ENCODE peak calls at places on chromosomes 16 and 17, in seven cellular contexts. S, G, P, B, N, M and D are unnamed samples.

GRCh38 chr17:5941258-5941657 is 128.9 kb upstream of the WSCD1 start:
- DNase-seq in S (no peak), G (no peak), P (no peak), B (no peak), N (no peak), M (no peak), D (no peak)

GRCh38 chr17:75771334-75772281 is 6.6 kb upstream of the GALK1 start:
- DNase-seq in S (no peak), G (no peak), P (no peak), B (peak), N (no peak), M (no peak), D (peak)

GRCh38 chr16:6081320-6081976 is 983.9 kb upstream of the EEF2KMT start:
- DNase-seq in S (no peak), G (peak), P (peak), B (no peak), N (no peak), M (no peak), D (no peak)

GRCh38 chr17:51434434-51435170 is 174.3 kb downstream of the UTP18 start:
- DNase-seq in S (no peak), G (no peak), P (no peak), B (no peak), N (no peak), M (no peak), D (no peak)

GRCh38 chr17:49996121-49996494 is 1.1 kb upstream of the DLX3 start:
- DNase-seq in S (no peak), G (no peak), P (no peak), B (no peak), N (no peak), M (no peak), D (no peak)

GRCh38 chr16:23290189-23291062 is 11.7 kb upstream of the SCNN1B start:
- DNase-seq in S (no peak), G (no peak), P (no peak), B (no peak), N (no peak), M (no peak), D (no peak)

GRCh38 chr16:89341697-89342694 is 124.5 kb downstream of the ZNF778 start:
- DNase-seq in S (no peak), G (no peak), P (no peak), B (no peak), N (no peak), M (peak), D (no peak)

GRCh38 chr16:66927012-66927436 is 1.7 kb upstream of the RRAD start:
- DNase-seq in S (no peak), G (no peak), P (no peak), B (no peak), N (no peak), M (no peak), D (no peak)

GRCh38 chr16:22816475-22816874 is 2.5 kb downstream of the HS3ST2 start:
- DNase-seq in S (no peak), G (no peak), P (no peak), B (no peak), N (no peak), M (no peak), D (no peak)

GRCh38 chr17:37609170-37610040 is at the start of gene SYNRG:
- DNase-seq in S (peak), G (peak), P (peak), B (peak), N (peak), M (peak), D (peak)

GRCh38 chr16:13453938-13454553 is 465.9 kb upstream of the ERCC4 start:
- DNase-seq in S (peak), G (no peak), P (peak), B (no peak), N (no peak), M (no peak), D (no peak)

GRCh38 chr17:68514809-68515208 is 2.6 kb downstream of the PRKAR1A start:
- DNase-seq in S (no peak), G (no peak), P (no peak), B (no peak), N (no peak), M (no peak), D (no peak)

GRCh38 chr16:88857728-88858339 is 907 bp downstream of the TRAPPC2L start:
- DNase-seq in S (peak), G (peak), P (peak), B (no peak), N (no peak), M (peak), D (peak)

GRCh38 chr16:55505333-55506015 is 3.4 kb upstream of the LPCAT2 start:
- DNase-seq in S (no peak), G (no peak), P (no peak), B (no peak), N (no peak), M (no peak), D (no peak)

GRCh38 chr16:86215233-86215978 is 294.9 kb upstream of the FOXF1 start:
- DNase-seq in S (no peak), G (no peak), P (peak), B (peak), N (no peak), M (no peak), D (no peak)

GRCh38 chr16:14399397-14400284 is 230.4 kb downstream of the PARN start:
- DNase-seq in S (no peak), G (peak), P (no peak), B (peak), N (no peak), M (peak), D (no peak)

GRCh38 chr16:25297151-25297787 is 39.6 kb upstream of the ZKSCAN2 start:
- DNase-seq in S (no peak), G (no peak), P (no peak), B (no peak), N (no peak), M (no peak), D (no peak)

GRCh38 chr17:63040816-63041215 is 74.8 kb downstream of the TANC2 start:
- DNase-seq in S (no peak), G (no peak), P (no peak), B (no peak), N (no peak), M (no peak), D (no peak)

GRCh38 chr17:2542056-2542455 is 30.4 kb upstream of the METTL16 start:
- DNase-seq in S (no peak), G (no peak), P (no peak), B (no peak), N (no peak), M (no peak), D (no peak)

GRCh38 chr17:40112191-40112590 is 9.6 kb upstream of the MSL1 start:
- DNase-seq in S (no peak), G (peak), P (peak), B (no peak), N (no peak), M (no peak), D (no peak)

GRCh38 chr16:70770291-70770967 is 30.5 kb downstream of the VAC14 start:
- DNase-seq in S (no peak), G (peak), P (no peak), B (no peak), N (no peak), M (peak), D (no peak)

GRCh38 chr17:74274703-74275340 is 788 bp downstream of the DNAI2 start:
- DNase-seq in S (no peak), G (no peak), P (no peak), B (no peak), N (no peak), M (no peak), D (no peak)

GRCh38 chr17:17871913-17872312 is 35.1 kb upstream of the SREBF1 start:
- DNase-seq in S (no peak), G (no peak), P (no peak), B (no peak), N (no peak), M (no peak), D (no peak)

GRCh38 chr17:50101346-50102163 is 6.4 kb downstream of the PDK2 start:
- DNase-seq in S (no peak), G (peak), P (peak), B (no peak), N (no peak), M (peak), D (no peak)

GRCh38 chr17:69175812-69176517 is 34.3 kb upstream of the ABCA6 start:
- DNase-seq in S (no peak), G (no peak), P (no peak), B (no peak), N (no peak), M (no peak), D (no peak)

GRCh38 chr17:47720754-47721533 is 12.1 kb upstream of the TBX21 start:
- DNase-seq in S (peak), G (peak), P (no peak), B (no peak), N (no peak), M (no peak), D (peak)

GRCh38 chr16:82660078-82660645 is 33.4 kb downstream of the CDH13 start:
- DNase-seq in S (no peak), G (no peak), P (no peak), B (no peak), N (no peak), M (no peak), D (no peak)

GRCh38 chr17:38604479-38605229 is 1.1 kb downstream of the SRCIN1 start:
- DNase-seq in S (no peak), G (no peak), P (no peak), B (no peak), N (no peak), M (no peak), D (no peak)

GRCh38 chr17:2062571-2063183 is 7.8 kb downstream of the HIC1 start:
- DNase-seq in S (no peak), G (no peak), P (no peak), B (no peak), N (no peak), M (no peak), D (no peak)

GRCh38 chr16:89982318-89982717 is 33.8 kb downstream of the DEF8 start:
- DNase-seq in S (no peak), G (peak), P (no peak), B (no peak), N (no peak), M (no peak), D (no peak)

GRCh38 chr16:88856122-88856827 is 472 bp downstream of the GALNS start:
- DNase-seq in S (peak), G (no peak), P (peak), B (no peak), N (no peak), M (peak), D (peak)

GRCh38 chr17:76584427-76585047 is 1.1 kb downstream of the ST6GALNAC2 start:
- DNase-seq in S (no peak), G (no peak), P (no peak), B (no peak), N (no peak), M (no peak), D (no peak)

GRCh38 chr17:13575922-13576419 is 25.8 kb downstream of the HS3ST3A1 start:
- DNase-seq in S (no peak), G (no peak), P (no peak), B (no peak), N (no peak), M (no peak), D (no peak)

GRCh38 chr16:19400709-19401108 is 17.0 kb upstream of the TMC5 start:
- DNase-seq in S (no peak), G (no peak), P (no peak), B (no peak), N (no peak), M (no peak), D (no peak)

GRCh38 chr16:56600398-56600999 is 7.9 kb upstream of the MT2A start:
- DNase-seq in S (peak), G (peak), P (peak), B (no peak), N (no peak), M (no peak), D (no peak)

GRCh38 chr16:49574826-49575225 is 201.2 kb downstream of the C16orf78 start:
- DNase-seq in S (no peak), G (no peak), P (no peak), B (no peak), N (no peak), M (no peak), D (peak)

GRCh38 chr17:62653002-62653830 is 25.7 kb downstream of the MRC2 start:
- DNase-seq in S (no peak), G (peak), P (peak), B (peak), N (no peak), M (peak), D (peak)

GRCh38 chr16:56348168-56349085 is 76.9 kb downstream of the AMFR start:
- DNase-seq in S (no peak), G (no peak), P (no peak), B (no peak), N (no peak), M (no peak), D (peak)

GRCh38 chr17:64017381-64017980 is 3.0 kb downstream of the ICAM2 start:
- DNase-seq in S (no peak), G (no peak), P (no peak), B (no peak), N (no peak), M (no peak), D (no peak)

GRCh38 chr17:78883090-78883532 is 19.9 kb downstream of the CEP295NL start:
- DNase-seq in S (no peak), G (peak), P (peak), B (peak), N (no peak), M (peak), D (peak)
- H3K27ac ChIP-seq in S (peak), G (peak), P (peak), B (peak), N (peak), M (peak), D (peak)

DNA sequence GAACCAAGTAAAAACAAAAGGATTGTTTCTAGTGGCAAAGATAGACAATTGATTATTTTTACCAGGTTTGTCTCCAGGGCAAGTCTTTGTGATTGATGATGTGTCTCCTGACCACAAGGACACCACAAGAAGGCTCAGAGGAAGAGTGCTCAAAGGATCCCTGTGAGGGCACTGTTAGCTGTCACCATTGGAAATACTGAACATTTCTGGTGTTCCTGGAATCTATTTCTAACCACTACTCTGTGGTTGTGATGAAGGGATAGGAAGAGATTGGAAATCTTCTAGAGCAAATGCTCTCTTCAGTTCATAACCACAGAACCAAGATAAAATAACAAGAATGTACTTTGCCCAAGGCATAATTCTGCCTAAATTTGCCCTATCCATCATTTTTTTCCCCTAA is 15.3 kb downstream of the RNF43 start:
- DNase-seq in S (no peak), G (no peak), P (no peak), B (no peak), N (no peak), M (no peak), D (no peak)
- TF ChIP-seq CTCF in S (no peak), G (no peak), P (no peak), B (no peak), N (no peak), M (no peak), D (no peak)

DNA sequence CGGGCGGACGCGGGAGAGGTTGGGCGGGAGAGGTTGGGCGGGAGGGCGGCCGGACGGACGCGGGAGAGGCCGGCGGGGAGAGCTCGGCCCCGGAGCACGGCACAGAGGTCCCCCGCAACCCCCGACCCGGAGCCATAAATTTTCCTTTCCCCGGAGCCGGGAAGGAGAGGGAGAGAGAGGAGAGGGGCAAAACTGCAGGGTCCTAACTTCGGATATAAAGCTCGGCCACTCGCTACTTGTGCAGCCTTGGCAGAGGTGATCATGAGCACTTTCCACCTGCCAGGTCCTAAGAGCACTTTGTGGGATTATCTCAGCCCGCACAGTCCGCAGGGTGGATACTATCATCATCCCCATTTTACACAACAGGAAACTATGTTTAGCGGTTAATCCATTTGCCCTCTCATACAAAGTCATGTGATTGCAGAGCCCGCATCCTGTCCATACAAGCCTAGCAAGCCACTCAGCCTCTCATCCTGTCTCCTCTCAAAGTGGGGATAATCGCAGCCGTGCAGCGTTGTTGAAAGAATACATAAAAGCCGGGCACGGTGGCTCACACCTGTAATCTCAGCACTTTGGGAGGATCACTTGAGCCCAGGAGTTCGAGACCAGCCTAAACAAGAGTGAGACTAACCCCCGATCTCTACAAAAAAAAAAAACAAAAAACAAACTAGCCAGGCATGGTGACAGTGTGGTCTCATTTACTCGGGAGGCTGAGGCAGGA is 780 bp upstream of the DCAKD start:
- DNase-seq in S (peak), G (peak), P (peak), B (no peak), N (no peak), M (peak), D (peak)
- TF ChIP-seq POLR2A in S (peak), G (peak), P (peak), B (no peak), N (peak), M (peak), D (no peak)

GRCh38 chr17:83097831-83098230 is 18.4 kb downstream of the METRNL start:
- DNase-seq in S (no peak), G (no peak), P (no peak), B (no peak), N (no peak), M (no peak), D (no peak)

GRCh38 chr17:83099086-83099540 is 19.7 kb downstream of the METRNL start:
- DNase-seq in S (no peak), G (no peak), P (no peak), B (no peak), N (no peak), M (no peak), D (no peak)

GRCh38 chr17:83099570-83100181 is 20.3 kb downstream of the METRNL start:
- DNase-seq in S (no peak), G (no peak), P (peak), B (no peak), N (no peak), M (no peak), D (no peak)

GRCh38 chr17:83096401-83097220 is 17.2 kb downstream of the METRNL start:
- DNase-seq in S (peak), G (no peak), P (peak), B (no peak), N (no peak), M (no peak), D (no peak)

DNA sequence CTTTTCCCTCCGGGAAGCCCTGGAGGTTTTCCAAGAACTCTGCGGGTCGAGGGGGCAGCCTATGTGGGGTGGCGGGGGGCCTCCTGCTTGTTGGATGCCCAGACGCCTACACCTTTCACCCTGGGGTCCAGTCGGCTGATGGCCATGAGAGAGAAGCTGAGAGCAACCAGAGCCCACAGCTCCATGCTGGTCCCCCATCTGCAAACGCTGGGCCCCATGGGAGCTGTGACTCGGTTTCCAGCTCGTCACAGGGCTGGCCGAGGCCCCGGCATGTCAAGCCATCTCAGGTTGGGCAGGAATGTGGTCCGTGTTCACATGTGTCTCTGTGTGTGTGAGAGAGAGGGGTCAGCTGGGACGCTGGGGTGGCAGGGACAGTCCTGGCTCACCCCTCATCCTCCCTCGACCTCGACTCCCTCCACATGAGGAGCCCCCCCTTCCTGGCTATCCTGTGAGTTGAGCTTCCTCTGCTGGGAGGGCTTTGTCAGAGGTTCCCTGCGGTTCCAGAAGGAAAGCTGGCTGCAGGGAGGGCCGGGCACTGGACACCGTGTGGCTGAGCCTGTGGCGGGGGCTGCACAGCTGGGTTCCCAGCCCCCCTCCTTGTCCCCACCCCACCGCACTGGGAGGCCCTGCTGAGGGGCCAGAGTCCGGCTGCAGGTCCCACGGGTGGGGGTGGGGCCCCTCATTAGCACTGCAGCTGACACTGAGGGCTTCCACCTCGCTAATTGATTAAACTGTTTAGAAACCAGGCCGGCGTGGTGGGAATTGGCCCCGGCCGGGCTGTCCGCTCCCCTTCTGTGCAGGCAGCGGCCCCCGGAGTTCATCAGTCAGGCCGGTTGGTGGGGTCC is 19.1 kb downstream of the METRNL start:
- DNase-seq in S (no peak), G (no peak), P (no peak), B (no peak), N (no peak), M (no peak), D (no peak)
- H3K27ac ChIP-seq in S (no peak), G (no peak), P (peak), B (peak), N (no peak), M (no peak), D (no peak)

GRCh38 chr17:67139784-67140665 is 95.7 kb downstream of the CACNG1 start:
- DNase-seq in S (no peak), G (no peak), P (peak), B (no peak), N (no peak), M (no peak), D (no peak)
- TF ChIP-seq CTCF in S (no peak), G (no peak), P (peak), B (no peak), N (no peak), M (peak), D (no peak)

GRCh38 chr17:8144401-8145295 is 7.6 kb downstream of the PER1 start:
- DNase-seq in S (no peak), G (peak), P (no peak), B (no peak), N (no peak), M (peak), D (no peak)
- TF ChIP-seq POLR2A in S (no peak), G (no peak), P (no peak), B (no peak), N (no peak), M (no peak), D (no peak)

GRCh38 chr17:57342141-57342540 is 85.8 kb downstream of the MSI2 start:
- DNase-seq in S (no peak), G (no peak), P (no peak), B (no peak), N (no peak), M (no peak), D (no peak)

GRCh38 chr17:57342963-57343589 is 86.8 kb downstream of the MSI2 start:
- DNase-seq in S (no peak), G (no peak), P (no peak), B (no peak), N (no peak), M (no peak), D (no peak)

GRCh38 chr17:57343717-57344116 is 87.4 kb downstream of the MSI2 start:
- DNase-seq in S (no peak), G (no peak), P (no peak), B (no peak), N (no peak), M (no peak), D (no peak)

GRCh38 chr17:57340160-57340981 is 84.0 kb downstream of the MSI2 start:
- DNase-seq in S (no peak), G (no peak), P (no peak), B (no peak), N (no peak), M (no peak), D (no peak)

GRCh38 chr17:57341611-57342010 is 85.3 kb downstream of the MSI2 start:
- DNase-seq in S (no peak), G (no peak), P (no peak), B (no peak), N (no peak), M (no peak), D (no peak)
- H3K27ac ChIP-seq in S (no peak), G (no peak), P (no peak), B (no peak), N (no peak), M (no peak), D (no peak)